ENCODE peak calls at places on chromosome 20, in ten cellular contexts. X is RWPE1, S is GM12865, T is stomach, Q is kidney epithelial cell, E is psoas muscle, A is B cell, N is GM10248, L is fibroblast of mammary gland, D is fibroblast of lung. F is an unnamed sample.

GRCh38 chr20:32453467-32454163 is 95.5 kb downstream of the ASXL1 start:
- DNase-seq in D (no peak), A (no peak), Q (no peak), E (no peak), X (no peak), N (no peak), S (no peak), L (no peak), T (no peak), F (no peak)

GRCh38 chr20:31811796-31812728 is 7.1 kb upstream of the MYLK2 start:
- DNase-seq in Q (peak), A (no peak), T (no peak), D (peak), X (no peak), N (no peak), L (peak), S (no peak), E (peak), F (no peak)

GRCh38 chr20:37615507-37616425 is 78.1 kb upstream of the CTNNBL1 start:
- DNase-seq in X (no peak), L (peak), D (peak), A (no peak), E (no peak), N (peak), S (peak), Q (no peak), T (peak), F (peak)

GRCh38 chr20:46562373-46563169 is 12.1 kb upstream of the OCSTAMP start:
- DNase-seq in X (peak), E (peak), N (peak), D (peak), S (peak), T (peak), L (peak), Q (no peak), A (peak), F (peak)

GRCh38 chr20:31594558-31595379 is 10.3 kb upstream of the ID1 start:
- DNase-seq in T (peak), Q (no peak), S (no peak), E (peak), N (no peak), X (no peak), L (no peak), D (no peak), A (no peak), F (no peak)

GRCh38 chr20:13219327-13220193 is 1.5 kb upstream of the ISM1 start:
- DNase-seq in T (no peak), X (no peak), A (no peak), S (no peak), E (no peak), L (no peak), N (no peak), Q (no peak), D (no peak), F (no peak)

GRCh38 chr20:1800180-1800579 is 95.0 kb upstream of the SIRPA start:
- DNase-seq in Q (no peak), X (no peak), A (no peak), L (no peak), N (no peak), E (no peak), T (no peak), S (no peak), D (no peak), F (no peak)

GRCh38 chr20:50919567-50919966 is 11.7 kb downstream of the ADNP start:
- DNase-seq in D (peak), S (no peak), E (peak), T (peak), A (no peak), Q (peak), L (peak), N (no peak), X (peak), F (no peak)

GRCh38 chr20:31835977-31836852 is 9.2 kb downstream of the FOXS1 start:
- DNase-seq in Q (peak), T (peak), L (peak), S (peak), E (peak), N (peak), D (peak), A (peak), X (peak), F (peak)

GRCh38 chr20:51831891-51832675 is 29.8 kb upstream of the SALL4 start:
- DNase-seq in D (no peak), S (no peak), X (no peak), A (no peak), L (peak), N (no peak), E (no peak), Q (no peak), T (no peak), F (no peak)

GRCh38 chr20:59232618-59233017 is 67.8 kb upstream of the EDN3 start:
- DNase-seq in A (no peak), L (peak), E (no peak), D (no peak), N (no peak), T (no peak), S (no peak), Q (no peak), X (no peak), F (no peak)

GRCh38 chr20:30611239-30611984 is 646.1 kb upstream of the DEFB115 start:
- DNase-seq in E (no peak), L (no peak), Q (no peak), T (no peak), N (no peak), X (no peak), D (no peak), S (no peak), A (no peak), F (no peak)

GRCh38 chr20:62641749-62642665 is at the start of gene SLCO4A1:
- DNase-seq in L (peak), T (peak), Q (no peak), N (peak), D (peak), A (peak), S (peak), X (peak), E (peak), F (peak)
- TF ChIP-seq CTCF in L (no peak), T (no peak), Q (no peak), N (no peak), D (no peak), A (no peak), S (no peak), X (no peak), E (peak), F (no peak)

GRCh38 chr20:41175727-41176330 is 38.5 kb downstream of the PLCG1 start:
- DNase-seq in N (no peak), A (peak), X (no peak), S (no peak), T (no peak), E (no peak), Q (no peak), D (no peak), L (no peak), F (no peak)

GRCh38 chr20:41175201-41175651 is 37.9 kb downstream of the PLCG1 start:
- DNase-seq in X (no peak), S (no peak), T (peak), L (no peak), Q (no peak), A (peak), D (no peak), N (no peak), E (no peak), F (no peak)

GRCh38 chr20:41173791-41174341 is 36.5 kb downstream of the PLCG1 start:
- DNase-seq in N (no peak), T (peak), D (no peak), X (no peak), Q (no peak), S (no peak), E (no peak), A (peak), L (no peak), F (no peak)

GRCh38 chr20:41174373-41174772 is 37.0 kb downstream of the PLCG1 start:
- DNase-seq in Q (no peak), N (no peak), S (no peak), T (no peak), X (no peak), A (peak), L (no peak), E (no peak), D (no peak), F (no peak)

DNA sequence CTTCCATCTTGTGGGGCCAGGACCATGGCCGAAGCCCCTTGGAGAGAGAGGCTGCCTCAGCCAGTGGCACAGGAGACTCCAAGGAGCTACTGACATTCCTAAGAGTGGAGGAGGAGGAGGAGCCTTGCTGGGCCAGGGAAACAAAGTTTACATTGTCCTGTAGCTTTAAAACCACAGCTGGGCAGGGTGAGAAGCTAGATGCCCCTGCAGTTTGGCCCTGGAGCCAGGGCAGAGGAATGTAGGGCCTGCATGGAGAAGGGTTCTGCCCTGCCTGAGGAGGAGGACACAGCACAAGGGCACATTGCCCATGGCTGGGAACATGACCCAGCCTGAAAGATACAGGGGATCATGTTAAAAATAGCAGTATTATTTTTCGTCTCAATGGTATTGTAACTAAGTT is 37.4 kb downstream of the PLCG1 start:
- DNase-seq in L (no peak), Q (no peak), X (no peak), E (no peak), S (no peak), T (peak), D (peak), A (no peak), N (no peak), F (no peak)
- TF ChIP-seq CTCF in L (no peak), Q (no peak), X (no peak), E (no peak), S (no peak), T (no peak), D (no peak), A (no peak), N (no peak), F (no peak)

DNA sequence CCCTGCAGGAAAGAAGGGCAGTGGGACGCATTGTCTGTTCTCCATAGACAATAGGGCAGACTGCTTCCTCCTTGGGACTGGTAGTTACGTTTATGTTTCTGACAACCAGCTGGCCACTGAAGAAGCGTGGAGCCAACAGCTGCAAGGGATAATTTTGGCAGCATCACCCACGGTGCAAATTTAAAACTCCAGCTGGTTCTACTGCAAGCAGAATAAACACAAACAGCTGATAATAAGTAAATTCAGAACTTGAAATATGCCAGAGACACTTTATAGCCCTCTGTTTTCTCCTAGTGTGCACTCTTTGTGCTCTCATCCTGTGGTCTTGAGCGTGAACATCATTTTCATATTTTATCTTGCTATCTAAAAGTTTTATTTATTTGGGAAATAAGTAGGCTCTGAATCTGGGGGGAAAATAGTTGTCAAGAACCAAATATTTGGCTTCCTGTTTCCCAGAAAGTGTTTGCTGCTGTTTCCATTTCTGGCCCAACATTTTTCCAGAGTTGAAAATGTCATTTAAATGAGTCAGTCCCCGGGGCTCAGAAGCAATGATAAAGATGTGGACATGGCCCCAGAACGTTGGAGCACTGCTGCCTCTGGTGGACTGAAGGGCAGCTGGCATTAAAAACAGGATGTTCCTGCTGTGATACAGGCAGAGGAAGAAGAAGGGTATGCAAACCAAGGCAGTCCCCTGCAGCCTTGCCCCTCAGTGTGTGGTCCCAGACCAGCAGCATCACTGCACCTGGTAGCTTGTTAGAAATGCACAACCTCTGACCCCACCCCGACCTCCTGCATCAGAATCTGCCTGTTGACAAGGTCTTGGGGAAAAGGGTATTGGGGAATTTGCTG is 12.5 kb upstream of the THBD start:
- DNase-seq in A (no peak), E (peak), S (no peak), D (peak), X (peak), L (peak), Q (no peak), N (no peak), T (no peak), F (no peak)
- TF ChIP-seq CTCF in A (no peak), E (peak), S (peak), D (peak), X (peak), L (peak), Q (peak), N (no peak), T (no peak), F (no peak)

GRCh38 chr20:20665933-20666332 is 46.5 kb downstream of the RALGAPA2 start:
- DNase-seq in S (no peak), Q (no peak), T (no peak), D (no peak), L (no peak), A (no peak), E (no peak), N (no peak), X (no peak), F (no peak)

GRCh38 chr20:20663841-20664240 is 48.6 kb downstream of the RALGAPA2 start:
- DNase-seq in L (no peak), D (peak), E (no peak), A (no peak), S (no peak), X (no peak), N (no peak), Q (no peak), T (no peak), F (no peak)

GRCh38 chr20:20664795-20665194 is 47.6 kb downstream of the RALGAPA2 start:
- DNase-seq in S (peak), E (no peak), Q (no peak), T (no peak), N (peak), A (no peak), D (peak), X (peak), L (peak), F (peak)

GRCh38 chr20:20666359-20666758 is 46.1 kb downstream of the RALGAPA2 start:
- DNase-seq in E (no peak), Q (no peak), D (no peak), X (no peak), T (no peak), A (no peak), L (no peak), N (no peak), S (no peak), F (no peak)

GRCh38 chr20:20665200-20665599 is 47.2 kb downstream of the RALGAPA2 start:
- DNase-seq in S (no peak), A (no peak), L (no peak), Q (no peak), N (no peak), X (no peak), D (no peak), T (no peak), E (no peak), F (no peak)
- TF ChIP-seq CTCF in S (no peak), A (no peak), L (no peak), Q (no peak), N (no peak), X (no peak), D (no peak), T (no peak), E (no peak), F (no peak)

DNA sequence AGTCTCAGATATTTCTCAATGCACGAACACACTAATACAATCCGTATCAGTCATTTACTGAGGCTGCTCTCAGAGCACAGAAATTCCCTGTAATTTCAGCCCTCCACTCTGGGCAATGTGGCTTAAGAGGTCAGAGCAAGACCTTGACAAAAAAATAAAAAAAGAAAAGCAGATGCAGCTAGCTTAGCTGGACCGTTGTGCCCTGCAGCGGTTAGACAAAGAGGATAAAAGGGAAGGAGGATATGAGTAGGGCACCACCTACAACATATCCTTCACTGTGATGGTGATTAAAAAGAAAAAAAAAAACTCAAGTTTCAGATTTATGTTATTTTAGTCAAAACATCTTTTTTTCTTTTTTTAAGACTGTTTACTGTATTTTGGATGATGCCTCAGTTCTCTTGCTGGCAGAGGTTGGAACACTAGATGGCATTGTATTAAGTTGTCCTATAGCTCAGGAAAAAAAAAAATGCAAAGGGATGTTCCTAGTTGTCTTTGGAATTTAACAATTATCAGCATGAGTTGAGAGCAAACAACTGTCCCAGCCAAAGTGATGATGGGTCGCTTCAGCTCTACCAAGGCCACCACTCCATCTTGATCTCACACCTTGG is 59.9 kb downstream of the ANKEF1 start:
- DNase-seq in Q (no peak), T (no peak), D (peak), N (no peak), L (peak), A (no peak), S (no peak), X (no peak), E (no peak), F (no peak)
- TF ChIP-seq CTCF in Q (no peak), T (no peak), D (peak), N (no peak), L (peak), A (no peak), S (no peak), X (no peak), E (no peak), F (no peak)

DNA sequence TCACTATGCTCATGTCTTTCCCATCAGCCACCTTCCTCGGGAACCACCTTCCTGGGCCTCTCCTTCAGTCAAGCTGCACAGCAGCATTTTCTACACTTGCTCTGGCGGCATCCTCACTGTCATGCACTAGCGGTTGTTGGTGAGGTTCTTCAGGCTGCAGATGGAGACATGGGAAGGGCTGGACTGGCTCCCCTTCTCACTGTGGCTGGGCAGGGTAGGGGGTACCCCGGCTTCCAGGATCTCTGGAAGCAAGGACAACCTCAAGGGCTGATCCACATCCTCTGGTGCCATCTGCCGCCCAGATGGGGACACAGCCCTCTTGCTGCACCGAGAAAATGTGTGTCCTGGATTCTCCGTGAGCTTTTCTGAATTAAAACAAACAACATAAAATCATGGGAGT is 180.1 kb upstream of the RNF24 start:
- DNase-seq in E (no peak), D (no peak), L (peak), N (no peak), T (no peak), S (no peak), Q (no peak), A (no peak), X (peak), F (no peak)
- TF ChIP-seq CTCF in E (peak), D (peak), L (peak), N (no peak), T (no peak), S (peak), Q (peak), A (no peak), X (peak), F (no peak)

DNA sequence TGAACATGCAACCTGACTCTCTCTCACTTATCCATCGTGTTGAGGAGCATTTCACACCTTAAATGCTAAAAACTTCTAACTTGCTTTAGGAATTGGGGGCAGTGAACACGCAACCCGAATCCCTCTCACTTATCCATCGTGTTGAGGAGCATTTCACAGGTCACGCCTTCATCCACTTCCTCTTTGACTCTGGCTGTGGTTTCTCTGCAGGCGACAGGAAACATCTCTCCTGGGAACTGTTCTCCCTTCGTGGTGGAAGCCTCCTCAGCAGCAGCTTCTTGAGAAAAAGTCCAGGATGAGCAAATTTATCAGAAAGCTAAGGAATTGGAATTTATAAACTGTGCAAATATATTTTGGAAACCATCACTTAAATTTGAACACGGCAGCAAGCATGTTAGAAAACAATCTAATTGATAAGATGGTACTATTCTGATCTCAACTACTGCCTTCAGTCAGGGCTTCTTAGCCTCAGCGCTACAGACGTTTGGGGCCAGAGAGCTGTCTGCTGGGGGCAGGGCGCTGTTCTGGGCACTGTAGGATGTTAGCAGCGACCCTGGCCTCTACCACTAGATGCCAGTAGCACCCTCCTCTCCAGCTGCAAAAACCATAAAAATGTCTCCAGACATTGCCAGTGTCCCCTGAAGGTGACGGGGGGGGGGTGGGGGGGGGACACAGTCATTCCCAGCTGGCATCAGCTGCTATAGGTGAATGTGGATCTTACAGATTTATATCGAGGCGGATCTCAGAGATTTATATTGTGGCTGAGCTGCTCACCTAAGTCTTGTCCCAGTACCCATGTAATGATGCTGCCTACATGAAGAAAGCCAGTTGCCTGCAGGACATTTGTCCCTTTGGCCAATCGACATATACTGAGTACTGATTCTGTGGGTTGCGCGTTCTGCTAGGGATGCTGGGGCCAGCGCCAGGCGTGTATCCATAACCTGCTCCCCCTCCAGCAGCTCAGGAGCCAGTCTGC is 26.2 kb downstream of the CTCFL start:
- DNase-seq in Q (no peak), E (no peak), X (peak), N (no peak), L (no peak), D (no peak), S (peak), A (no peak), T (no peak), F (no peak)
- TF ChIP-seq CTCF in Q (peak), E (no peak), X (peak), N (peak), L (peak), D (peak), S (peak), A (peak), T (no peak), F (peak)

GRCh38 chr20:24102749-24103148 is 114.2 kb upstream of the GGTLC1 start:
- DNase-seq in S (no peak), X (peak), E (no peak), D (peak), L (no peak), N (no peak), T (no peak), A (no peak), Q (no peak), F (no peak)
- TF ChIP-seq CTCF in S (no peak), X (no peak), E (no peak), D (no peak), L (no peak), N (no peak), T (no peak), A (no peak), Q (no peak), F (no peak)

GRCh38 chr20:17866234-17867001 is 102.2 kb downstream of the SNX5 start:
- DNase-seq in E (no peak), T (no peak), L (no peak), Q (no peak), D (no peak), S (no peak), A (no peak), X (no peak), N (no peak), F (no peak)
- TF ChIP-seq CTCF in E (no peak), T (no peak), L (no peak), Q (no peak), D (no peak), S (no peak), A (no peak), X (no peak), N (no peak), F (no peak)

DNA sequence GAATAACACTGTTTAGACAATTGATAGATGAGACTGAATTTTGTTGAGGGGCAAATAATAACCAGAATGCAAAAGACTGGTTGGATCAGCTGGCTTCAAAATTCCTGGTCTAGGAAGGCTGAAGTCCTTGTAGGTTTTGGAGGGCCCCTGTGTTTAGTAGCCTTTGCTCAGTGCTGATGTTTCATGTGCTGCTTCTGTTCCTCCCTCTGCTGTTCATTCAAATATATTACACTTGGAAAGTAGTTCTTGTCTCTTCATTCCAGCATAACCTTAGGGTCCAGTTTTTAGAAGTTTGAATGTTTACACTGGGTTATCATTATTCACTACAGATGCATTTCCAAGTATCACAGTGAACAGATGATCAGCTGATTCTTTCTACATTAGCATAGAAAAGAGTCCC is 72.5 kb downstream of the FLRT3 start:
- DNase-seq in D (peak), Q (no peak), X (peak), A (no peak), T (no peak), N (no peak), S (peak), L (peak), E (no peak), F (no peak)
- TF ChIP-seq CTCF in D (peak), Q (peak), X (no peak), A (no peak), T (no peak), N (no peak), S (no peak), L (peak), E (peak), F (no peak)

F was measured in GM13976.